ENCODE peak calls at places on chromosome 3, in eight cellular contexts. One of them, this sample, is unnamed.

GRCh38 chr3:133301194-133301593 is 98.7 kb upstream of the BFSP2 start:
- DNase-seq in H1: no peak
- DNase-seq in heart left ventricle: no peak
- DNase-seq in sigmoid colon: no peak
- DNase-seq in ovary: no peak
- DNase-seq in breast epithelium: no peak
- DNase-seq in tibial nerve: no peak
- DNase-seq in adrenal gland: no peak
- DNase-seq in this sample: no peak

GRCh38 chr3:171064461-171064860 is 37.9 kb upstream of the SLC2A2 start:
- DNase-seq in H1: no peak
- DNase-seq in breast epithelium: no peak
- DNase-seq in adrenal gland: no peak
- DNase-seq in ovary: no peak
- DNase-seq in heart left ventricle: no peak
- DNase-seq in sigmoid colon: no peak
- DNase-seq in tibial nerve: no peak
- DNase-seq in this sample: no peak

GRCh38 chr3:1190576-1190975 is 97.8 kb downstream of the CNTN6 start:
- DNase-seq in H1: no peak
- DNase-seq in tibial nerve: no peak
- DNase-seq in ovary: no peak
- DNase-seq in heart left ventricle: no peak
- DNase-seq in breast epithelium: no peak
- DNase-seq in adrenal gland: no peak
- DNase-seq in sigmoid colon: no peak
- DNase-seq in this sample: no peak

GRCh38 chr3:23113455-23114171 is 89.5 kb upstream of the UBE2E2 start:
- DNase-seq in sigmoid colon: peak
- DNase-seq in adrenal gland: no peak
- DNase-seq in ovary: no peak
- DNase-seq in H1: no peak
- DNase-seq in breast epithelium: no peak
- DNase-seq in heart left ventricle: no peak
- DNase-seq in tibial nerve: peak
- DNase-seq in this sample: no peak

GRCh38 chr3:46931631-46932441 is 44.7 kb downstream of the CCDC12 start:
- DNase-seq in tibial nerve: peak
- DNase-seq in sigmoid colon: peak
- DNase-seq in H1: no peak
- DNase-seq in adrenal gland: no peak
- DNase-seq in ovary: no peak
- DNase-seq in heart left ventricle: peak
- DNase-seq in breast epithelium: no peak
- DNase-seq in this sample: peak

GRCh38 chr3:116386168-116386567 is 59.1 kb downstream of the LSAMP start:
- DNase-seq in sigmoid colon: no peak
- DNase-seq in breast epithelium: no peak
- DNase-seq in tibial nerve: no peak
- DNase-seq in heart left ventricle: no peak
- DNase-seq in adrenal gland: no peak
- DNase-seq in ovary: no peak
- DNase-seq in H1: no peak
- DNase-seq in this sample: no peak

GRCh38 chr3:58588030-58588614 is 10.9 kb upstream of the FAM107A start:
- DNase-seq in adrenal gland: no peak
- DNase-seq in ovary: no peak
- DNase-seq in tibial nerve: no peak
- DNase-seq in H1: no peak
- DNase-seq in breast epithelium: no peak
- DNase-seq in sigmoid colon: no peak
- DNase-seq in heart left ventricle: no peak
- DNase-seq in this sample: no peak

GRCh38 chr3:55828712-55829111 is 341.6 kb upstream of the WNT5A start:
- DNase-seq in heart left ventricle: no peak
- DNase-seq in tibial nerve: no peak
- DNase-seq in sigmoid colon: no peak
- DNase-seq in ovary: no peak
- DNase-seq in adrenal gland: no peak
- DNase-seq in H1: no peak
- DNase-seq in breast epithelium: no peak
- DNase-seq in this sample: no peak

GRCh38 chr3:126850370-126851085 is 132.4 kb upstream of the PLXNA1 start:
- DNase-seq in ovary: no peak
- DNase-seq in adrenal gland: no peak
- DNase-seq in sigmoid colon: peak
- DNase-seq in H1: peak
- DNase-seq in breast epithelium: peak
- DNase-seq in heart left ventricle: no peak
- DNase-seq in tibial nerve: no peak
- DNase-seq in this sample: no peak

GRCh38 chr3:82177774-82178173 is 416.3 kb upstream of the GBE1 start:
- DNase-seq in breast epithelium: no peak
- DNase-seq in adrenal gland: no peak
- DNase-seq in ovary: no peak
- DNase-seq in heart left ventricle: no peak
- DNase-seq in tibial nerve: no peak
- DNase-seq in sigmoid colon: no peak
- DNase-seq in H1: no peak
- DNase-seq in this sample: no peak

GRCh38 chr3:142276780-142277179 is 51.4 kb upstream of the GK5 start:
- DNase-seq in tibial nerve: no peak
- DNase-seq in H1: no peak
- DNase-seq in adrenal gland: no peak
- DNase-seq in heart left ventricle: no peak
- DNase-seq in ovary: no peak
- DNase-seq in sigmoid colon: no peak
- DNase-seq in breast epithelium: no peak
- DNase-seq in this sample: no peak

GRCh38 chr3:47932431-47932830 is 83.8 kb downstream of the MAP4 start:
- DNase-seq in sigmoid colon: no peak
- DNase-seq in adrenal gland: no peak
- DNase-seq in H1: no peak
- DNase-seq in tibial nerve: no peak
- DNase-seq in ovary: no peak
- DNase-seq in breast epithelium: no peak
- DNase-seq in heart left ventricle: no peak
- DNase-seq in this sample: no peak

GRCh38 chr3:164940737-164941136 is 137.6 kb downstream of the SI start:
- DNase-seq in heart left ventricle: no peak
- DNase-seq in H1: no peak
- DNase-seq in adrenal gland: no peak
- DNase-seq in tibial nerve: no peak
- DNase-seq in breast epithelium: no peak
- DNase-seq in ovary: no peak
- DNase-seq in sigmoid colon: no peak
- DNase-seq in this sample: no peak

GRCh38 chr3:191235331-191236314 is 36.6 kb downstream of the OSTN start:
- DNase-seq in tibial nerve: no peak
- DNase-seq in heart left ventricle: no peak
- DNase-seq in breast epithelium: no peak
- DNase-seq in H1: no peak
- DNase-seq in adrenal gland: no peak
- DNase-seq in ovary: no peak
- DNase-seq in sigmoid colon: no peak
- DNase-seq in this sample: no peak

GRCh38 chr3:143241556-143241955 is 122.0 kb downstream of the CHST2 start:
- DNase-seq in ovary: no peak
- DNase-seq in sigmoid colon: no peak
- DNase-seq in heart left ventricle: no peak
- DNase-seq in H1: no peak
- DNase-seq in tibial nerve: no peak
- DNase-seq in breast epithelium: no peak
- DNase-seq in adrenal gland: no peak
- DNase-seq in this sample: peak

GRCh38 chr3:187292186-187292585 is 649 bp upstream of the MASP1 start:
- DNase-seq in heart left ventricle: no peak
- DNase-seq in tibial nerve: no peak
- DNase-seq in sigmoid colon: no peak
- DNase-seq in breast epithelium: no peak
- DNase-seq in ovary: no peak
- DNase-seq in adrenal gland: no peak
- DNase-seq in H1: no peak
- DNase-seq in this sample: no peak

GRCh38 chr3:102265720-102266119 is 169.1 kb upstream of the ZPLD1 start:
- DNase-seq in sigmoid colon: no peak
- DNase-seq in breast epithelium: no peak
- DNase-seq in ovary: no peak
- DNase-seq in adrenal gland: no peak
- DNase-seq in tibial nerve: no peak
- DNase-seq in heart left ventricle: no peak
- DNase-seq in H1: no peak
- DNase-seq in this sample: no peak

GRCh38 chr3:53009826-53010539 is 35.9 kb downstream of the SFMBT1 start:
- DNase-seq in H1: no peak
- DNase-seq in adrenal gland: no peak
- DNase-seq in sigmoid colon: no peak
- DNase-seq in tibial nerve: no peak
- DNase-seq in breast epithelium: no peak
- DNase-seq in heart left ventricle: no peak
- DNase-seq in ovary: no peak
- DNase-seq in this sample: no peak

GRCh38 chr3:171770689-171771620 is 39.3 kb downstream of the PLD1 start:
- DNase-seq in tibial nerve: peak
- DNase-seq in heart left ventricle: no peak
- DNase-seq in sigmoid colon: no peak
- DNase-seq in breast epithelium: peak
- DNase-seq in adrenal gland: peak
- DNase-seq in ovary: peak
- DNase-seq in H1: no peak
- DNase-seq in this sample: peak

GRCh38 chr3:99012051-99012450 is 110.6 kb upstream of the DCBLD2 start:
- DNase-seq in ovary: no peak
- DNase-seq in sigmoid colon: no peak
- DNase-seq in heart left ventricle: no peak
- DNase-seq in adrenal gland: no peak
- DNase-seq in tibial nerve: no peak
- DNase-seq in breast epithelium: no peak
- DNase-seq in H1: no peak
- DNase-seq in this sample: no peak

GRCh38 chr3:157807286-157807685 is 298.9 kb downstream of the SHOX2 start:
- DNase-seq in tibial nerve: no peak
- DNase-seq in heart left ventricle: no peak
- DNase-seq in sigmoid colon: no peak
- DNase-seq in ovary: no peak
- DNase-seq in adrenal gland: no peak
- DNase-seq in H1: no peak
- DNase-seq in breast epithelium: no peak
- DNase-seq in this sample: no peak

GRCh38 chr3:115464036-115464435 is 159.3 kb upstream of the GAP43 start:
- DNase-seq in tibial nerve: no peak
- DNase-seq in adrenal gland: no peak
- DNase-seq in breast epithelium: no peak
- DNase-seq in ovary: no peak
- DNase-seq in sigmoid colon: no peak
- DNase-seq in H1: no peak
- DNase-seq in heart left ventricle: no peak
- DNase-seq in this sample: no peak

DNA sequence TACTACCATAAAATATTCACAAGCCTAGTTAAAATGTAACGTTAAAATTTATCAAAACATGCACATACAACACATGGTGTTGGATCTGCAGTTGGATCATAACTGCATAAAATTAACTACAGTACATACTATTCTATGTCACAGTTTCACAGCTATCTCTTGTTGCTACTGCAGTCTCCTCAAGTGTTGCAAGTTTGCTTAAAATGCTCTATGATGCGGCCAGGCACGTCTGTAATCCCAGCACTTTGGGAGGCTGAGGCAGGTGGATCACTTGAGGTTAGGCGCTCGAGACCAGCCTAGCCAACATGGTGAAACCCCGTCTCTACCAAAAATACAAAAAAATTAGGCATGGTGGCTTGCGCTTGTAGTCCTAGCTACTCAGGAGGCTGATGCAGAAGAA is 10.3 kb downstream of the PPP1R2 start:
- DNase-seq in tibial nerve: no peak
- DNase-seq in sigmoid colon: no peak
- DNase-seq in ovary: no peak
- DNase-seq in adrenal gland: no peak
- DNase-seq in breast epithelium: no peak
- DNase-seq in H1: no peak
- DNase-seq in heart left ventricle: no peak
- DNase-seq in this sample: no peak
- H3K27ac ChIP-seq in tibial nerve: no peak
- H3K27ac ChIP-seq in sigmoid colon: no peak
- H3K27ac ChIP-seq in ovary: no peak
- H3K27ac ChIP-seq in adrenal gland: no peak
- H3K27ac ChIP-seq in breast epithelium: no peak
- H3K27ac ChIP-seq in H1: no peak
- H3K27ac ChIP-seq in heart left ventricle: no peak
- H3K27ac ChIP-seq in this sample: no peak

GRCh38 chr3:50617096-50617791 is at the start of gene MAPKAPK3:
- DNase-seq in adrenal gland: no peak
- DNase-seq in H1: no peak
- DNase-seq in breast epithelium: no peak
- DNase-seq in sigmoid colon: peak
- DNase-seq in tibial nerve: no peak
- DNase-seq in ovary: peak
- DNase-seq in heart left ventricle: peak
- DNase-seq in this sample: no peak
- TF ChIP-seq POLR2A in adrenal gland: no peak
- TF ChIP-seq POLR2A in H1: no peak
- TF ChIP-seq POLR2A in breast epithelium: no peak
- TF ChIP-seq POLR2A in sigmoid colon: no peak
- TF ChIP-seq POLR2A in tibial nerve: peak
- TF ChIP-seq POLR2A in ovary: no peak
- TF ChIP-seq POLR2A in heart left ventricle: no peak
- TF ChIP-seq POLR2A in this sample: no peak

GRCh38 chr3:178384302-178384939 is 151.8 kb upstream of the KCNMB2 start:
- DNase-seq in sigmoid colon: no peak
- DNase-seq in breast epithelium: no peak
- DNase-seq in adrenal gland: no peak
- DNase-seq in H1: no peak
- DNase-seq in ovary: no peak
- DNase-seq in tibial nerve: no peak
- DNase-seq in heart left ventricle: no peak
- DNase-seq in this sample: no peak
- H3K27ac ChIP-seq in sigmoid colon: peak
- H3K27ac ChIP-seq in breast epithelium: no peak
- H3K27ac ChIP-seq in adrenal gland: no peak
- H3K27ac ChIP-seq in H1: no peak
- H3K27ac ChIP-seq in ovary: no peak
- H3K27ac ChIP-seq in tibial nerve: no peak
- H3K27ac ChIP-seq in heart left ventricle: peak
- H3K27ac ChIP-seq in this sample: peak

GRCh38 chr3:40505599-40506462 is at the start of gene ZNF620:
- DNase-seq in heart left ventricle: peak
- DNase-seq in sigmoid colon: peak
- DNase-seq in tibial nerve: peak
- DNase-seq in breast epithelium: peak
- DNase-seq in adrenal gland: peak
- DNase-seq in ovary: peak
- DNase-seq in H1: peak
- DNase-seq in this sample: peak
- TF ChIP-seq POLR2A in heart left ventricle: no peak
- TF ChIP-seq POLR2A in sigmoid colon: peak
- TF ChIP-seq POLR2A in tibial nerve: peak
- TF ChIP-seq POLR2A in breast epithelium: no peak
- TF ChIP-seq POLR2A in adrenal gland: peak
- TF ChIP-seq POLR2A in ovary: peak
- TF ChIP-seq POLR2A in H1: peak
- TF ChIP-seq POLR2A in this sample: peak

This sample was measured in uterus.